ENCODE peak calls at places on chromosomes 16 and 17, in nine cellular contexts. D is DMS153; Y is T47D; B is activated naive CD4-positive, alpha-beta T cell treated with anti-CD3 and anti-CD28 coated beads for 36 hours; F is adipocyte; O is heart left ventricle; H is right atrium auricular region; I is HFF-Myc; W is SK-N-SH. U is an unnamed sample.

GRCh38 chr17:71975998-71976649 is 144.7 kb upstream of the SOX9 start:
- DNase-seq in D (no peak), Y (peak), B (no peak), F (peak), O (peak), H (peak), I (peak), W (peak), U (peak)

GRCh38 chr16:15404792-15405191 is 9.2 kb downstream of the MPV17L start:
- DNase-seq in D (no peak), Y (no peak), B (no peak), F (peak), O (no peak), H (peak), I (no peak), W (no peak), U (peak)

GRCh38 chr17:36850794-36851193 is 86.5 kb upstream of the LHX1 start:
- DNase-seq in D (no peak), Y (no peak), B (peak), F (peak), O (no peak), H (no peak), I (peak), W (no peak), U (no peak)

GRCh38 chr16:57145964-57146647 is 39.7 kb downstream of the PSME3IP1 start:
- DNase-seq in D (no peak), Y (no peak), B (no peak), F (no peak), O (no peak), H (no peak), I (no peak), W (no peak), U (peak)

GRCh38 chr16:30937692-30938091 is 11.2 kb upstream of the ORAI3 start:
- DNase-seq in D (no peak), Y (no peak), B (no peak), F (no peak), O (no peak), H (no peak), I (no peak), W (no peak), U (no peak)

GRCh38 chr16:12062343-12063003 is 85.9 kb downstream of the SNX29 start:
- DNase-seq in D (no peak), Y (no peak), B (no peak), F (peak), O (peak), H (peak), I (peak), W (no peak), U (no peak)

GRCh38 chr17:2090804-2091534 is 36.1 kb downstream of the HIC1 start:
- DNase-seq in D (no peak), Y (no peak), B (no peak), F (peak), O (no peak), H (no peak), I (peak), W (peak), U (peak)

GRCh38 chr17:2282297-2282873 is 21.2 kb downstream of the SMG6 start:
- DNase-seq in D (no peak), Y (no peak), B (no peak), F (peak), O (no peak), H (no peak), I (peak), W (peak), U (peak)

GRCh38 chr16:79653337-79654000 is 52.9 kb upstream of the MAF start:
- DNase-seq in D (no peak), Y (no peak), B (no peak), F (no peak), O (peak), H (no peak), I (no peak), W (peak), U (peak)

GRCh38 chr16:20404637-20405036 is at the start of gene PDILT:
- DNase-seq in D (no peak), Y (no peak), B (no peak), F (no peak), O (no peak), H (no peak), I (no peak), W (no peak), U (no peak)

GRCh38 chr16:1293921-1294656 is 15.3 kb upstream of the UBE2I start:
- DNase-seq in D (no peak), Y (no peak), B (no peak), F (no peak), O (no peak), H (no peak), I (no peak), W (no peak), U (no peak)

GRCh38 chr17:517181-517580 is 164.6 kb upstream of the RPH3AL start:
- DNase-seq in D (no peak), Y (no peak), B (no peak), F (no peak), O (no peak), H (no peak), I (no peak), W (no peak), U (no peak)

GRCh38 chr16:19291459-19291858 is 5.9 kb downstream of the CLEC19A start:
- DNase-seq in D (no peak), Y (no peak), B (peak), F (no peak), O (no peak), H (no peak), I (no peak), W (no peak), U (peak)

GRCh38 chr16:72149676-72150464 is 22.1 kb downstream of the PMFBP1 start:
- DNase-seq in D (no peak), Y (no peak), B (no peak), F (no peak), O (no peak), H (no peak), I (no peak), W (no peak), U (no peak)

GRCh38 chr16:31466381-31466841 is 5.5 kb upstream of the TGFB1I1 start:
- DNase-seq in D (no peak), Y (no peak), B (no peak), F (no peak), O (no peak), H (no peak), I (no peak), W (no peak), U (no peak)

GRCh38 chr16:70481929-70482536 is 27.6 kb downstream of the FCSK start:
- DNase-seq in D (no peak), Y (no peak), B (no peak), F (peak), O (peak), H (no peak), I (no peak), W (no peak), U (no peak)

GRCh38 chr17:43791589-43791988 is 11.4 kb downstream of the CFAP97D1 start:
- DNase-seq in D (peak), Y (no peak), B (no peak), F (peak), O (no peak), H (no peak), I (peak), W (peak), U (no peak)

GRCh38 chr16:67847064-67847861 is at the start of gene CENPT:
- DNase-seq in D (no peak), Y (peak), B (peak), F (peak), O (no peak), H (no peak), I (no peak), W (peak), U (peak)

GRCh38 chr17:75271233-75271954 is 363 bp upstream of the MIF4GD start:
- DNase-seq in D (peak), Y (peak), B (peak), F (peak), O (peak), H (no peak), I (no peak), W (peak), U (peak)

GRCh38 chr16:23901178-23902131 is 65.7 kb downstream of the PRKCB start:
- DNase-seq in D (no peak), Y (no peak), B (no peak), F (no peak), O (no peak), H (no peak), I (no peak), W (no peak), U (peak)

GRCh38 chr17:51119415-51120356 is 982 bp downstream of the SPAG9 start:
- DNase-seq in D (no peak), Y (peak), B (peak), F (peak), O (peak), H (peak), I (no peak), W (peak), U (peak)

U was measured in Ammon's horn.